ENCODE peak calls at places on chromosomes 3 and 15, in eight cellular contexts. M, A, Z, B, N, H, T and I are unnamed samples.

GRCh38 chr3:119809249-119810017 is 27.5 kb downstream of the NR1I2 start:
- DNase-seq in M (no peak), A (no peak), Z (no peak), B (no peak), N (no peak), H (no peak), T (peak), I (peak)

GRCh38 chr3:157115069-157116006 is 44.6 kb downstream of the CCNL1 start:
- DNase-seq in M (no peak), A (no peak), Z (no peak), B (no peak), N (no peak), H (peak), T (no peak), I (no peak)

GRCh38 chr3:127734754-127735473 is 62.2 kb downstream of the ABTB1 start:
- DNase-seq in M (peak), A (peak), Z (no peak), B (no peak), N (no peak), H (no peak), T (peak), I (no peak)

GRCh38 chr3:105436687-105437086 is 70.0 kb downstream of the ALCAM start:
- DNase-seq in M (no peak), A (no peak), Z (no peak), B (no peak), N (no peak), H (no peak), T (no peak), I (no peak)

GRCh38 chr3:73490453-73491311 is 134.1 kb downstream of the PDZRN3 start:
- DNase-seq in M (no peak), A (peak), Z (no peak), B (no peak), N (no peak), H (peak), T (no peak), I (no peak)

GRCh38 chr3:49358217-49358883 is at the start of gene GPX1:
- DNase-seq in M (peak), A (peak), Z (peak), B (peak), N (peak), H (peak), T (peak), I (peak)

GRCh38 chr15:66923438-66923881 is 141.9 kb upstream of the SMAD3 start:
- DNase-seq in M (no peak), A (no peak), Z (peak), B (no peak), N (no peak), H (peak), T (peak), I (no peak)

GRCh38 chr3:180048108-180048507 is 11.4 kb upstream of the PEX5L start:
- DNase-seq in M (no peak), A (no peak), Z (no peak), B (no peak), N (no peak), H (no peak), T (peak), I (peak)

GRCh38 chr15:39721893-39722292 is 60.7 kb downstream of the FSIP1 start:
- DNase-seq in M (no peak), A (no peak), Z (no peak), B (no peak), N (no peak), H (no peak), T (no peak), I (no peak)

GRCh38 chr15:57580866-57581265 is 10.8 kb upstream of the MYZAP start:
- DNase-seq in M (no peak), A (no peak), Z (peak), B (no peak), N (no peak), H (no peak), T (no peak), I (no peak)

GRCh38 chr3:66722675-66723074 is 221.9 kb upstream of the LRIG1 start:
- DNase-seq in M (peak), A (peak), Z (peak), B (no peak), N (no peak), H (no peak), T (no peak), I (no peak)

GRCh38 chr15:35495075-35495474 is 50.9 kb downstream of the DPH6 start:
- DNase-seq in M (no peak), A (no peak), Z (no peak), B (no peak), N (no peak), H (no peak), T (no peak), I (no peak)

GRCh38 chr3:185397676-185398075 is 34.7 kb downstream of the MAP3K13 start:
- DNase-seq in M (no peak), A (no peak), Z (no peak), B (no peak), N (peak), H (peak), T (no peak), I (no peak)

GRCh38 chr3:159928692-159929091 is 59.9 kb upstream of the IL12A start:
- DNase-seq in M (no peak), A (no peak), Z (no peak), B (no peak), N (no peak), H (no peak), T (no peak), I (no peak)

GRCh38 chr3:27357665-27358258 is 11.4 kb downstream of the NEK10 start:
- DNase-seq in M (peak), A (peak), Z (peak), B (no peak), N (no peak), H (peak), T (peak), I (peak)

GRCh38 chr3:141804778-141805639 is 41.8 kb downstream of the GRK7 start:
- DNase-seq in M (no peak), A (no peak), Z (no peak), B (no peak), N (no peak), H (no peak), T (no peak), I (no peak)

GRCh38 chr15:84582583-84583157 is 18.1 kb upstream of the ZSCAN2 start:
- DNase-seq in M (no peak), A (no peak), Z (no peak), B (no peak), N (no peak), H (no peak), T (no peak), I (no peak)

GRCh38 chr15:74725845-74726773 is 781 bp upstream of the CYP1A1 start:
- DNase-seq in M (peak), A (no peak), Z (peak), B (no peak), N (no peak), H (peak), T (peak), I (no peak)

GRCh38 chr3:61783993-61784718 is 222.8 kb downstream of the PTPRG start:
- DNase-seq in M (no peak), A (no peak), Z (no peak), B (no peak), N (no peak), H (no peak), T (no peak), I (no peak)

GRCh38 chr15:71055461-71055860 is 59.8 kb upstream of the THSD4 start:
- DNase-seq in M (no peak), A (no peak), Z (no peak), B (no peak), N (no peak), H (no peak), T (no peak), I (no peak)

GRCh38 chr3:136802481-136802996 is 16.4 kb upstream of the SLC35G2 start:
- DNase-seq in M (no peak), A (no peak), Z (no peak), B (no peak), N (no peak), H (peak), T (peak), I (no peak)

GRCh38 chr3:129312671-129313414 is 34.2 kb downstream of the HMCES start:
- DNase-seq in M (no peak), A (peak), Z (no peak), B (no peak), N (no peak), H (no peak), T (no peak), I (no peak)

GRCh38 chr3:80734955-80735354 is 967.2 kb upstream of the ROBO1 start:
- DNase-seq in M (no peak), A (no peak), Z (no peak), B (no peak), N (no peak), H (no peak), T (no peak), I (no peak)

GRCh38 chr3:195178124-195178910 is 92.6 kb downstream of the XXYLT1 start:
- DNase-seq in M (no peak), A (no peak), Z (no peak), B (no peak), N (no peak), H (no peak), T (no peak), I (no peak)

GRCh38 chr3:177263615-177264365 is 66.5 kb upstream of the TBL1XR1 start:
- DNase-seq in M (no peak), A (no peak), Z (no peak), B (peak), N (no peak), H (no peak), T (no peak), I (no peak)

GRCh38 chr3:56622381-56622780 is 60.7 kb downstream of the TASOR start:
- DNase-seq in M (no peak), A (no peak), Z (no peak), B (no peak), N (no peak), H (no peak), T (no peak), I (no peak)

GRCh38 chr3:33131328-33132018 is 17.7 kb downstream of the CRTAP start:
- DNase-seq in M (no peak), A (no peak), Z (no peak), B (no peak), N (no peak), H (peak), T (peak), I (no peak)

GRCh38 chr15:82972990-82973389 is 13.0 kb upstream of the RAMAC start:
- DNase-seq in M (no peak), A (no peak), Z (no peak), B (no peak), N (no peak), H (no peak), T (no peak), I (no peak)

GRCh38 chr3:158765518-158766205 is 33.4 kb upstream of the RARRES1 start:
- DNase-seq in M (no peak), A (no peak), Z (no peak), B (no peak), N (no peak), H (no peak), T (no peak), I (no peak)

GRCh38 chr3:129936757-129937156 is 37.8 kb upstream of the TRH start:
- DNase-seq in M (no peak), A (no peak), Z (peak), B (peak), N (no peak), H (no peak), T (no peak), I (peak)

GRCh38 chr15:93089855-93090305 is 869 bp upstream of the RGMA start:
- DNase-seq in M (peak), A (no peak), Z (no peak), B (no peak), N (no peak), H (peak), T (no peak), I (no peak)

GRCh38 chr15:88624156-88624970 is 3.2 kb downstream of the AEN start:
- DNase-seq in M (no peak), A (no peak), Z (no peak), B (no peak), N (no peak), H (peak), T (peak), I (peak)

GRCh38 chr3:115040673-115041286 is 106.3 kb downstream of the ZBTB20 start:
- DNase-seq in M (peak), A (no peak), Z (peak), B (no peak), N (no peak), H (peak), T (peak), I (no peak)

GRCh38 chr3:123511084-123511483 is 62.2 kb upstream of the ADCY5 start:
- DNase-seq in M (no peak), A (no peak), Z (no peak), B (no peak), N (no peak), H (no peak), T (no peak), I (no peak)

GRCh38 chr3:67998222-67998760 is 343.9 kb upstream of the SUCLG2 start:
- DNase-seq in M (no peak), A (no peak), Z (no peak), B (no peak), N (no peak), H (no peak), T (no peak), I (no peak)

GRCh38 chr3:61771976-61772375 is 210.6 kb downstream of the PTPRG start:
- DNase-seq in M (no peak), A (no peak), Z (no peak), B (no peak), N (no peak), H (no peak), T (no peak), I (no peak)

GRCh38 chr3:12471228-12471627 is 13.1 kb upstream of the TSEN2 start:
- DNase-seq in M (no peak), A (no peak), Z (peak), B (no peak), N (no peak), H (no peak), T (peak), I (no peak)
- TF ChIP-seq CTCF in M (no peak), A (no peak), Z (peak), B (no peak), N (no peak), H (no peak), T (no peak), I (peak)

GRCh38 chr15:69794643-69795461 is 302.9 kb downstream of the TLE3 start:
- DNase-seq in M (peak), A (no peak), Z (no peak), B (peak), N (no peak), H (peak), T (no peak), I (no peak)
- H3K4me3 ChIP-seq in M (no peak), A (no peak), Z (no peak), B (no peak), N (no peak), H (no peak), T (no peak), I (no peak)

GRCh38 chr3:196492080-196492479 is 11.5 kb downstream of the RNF168 start:
- DNase-seq in M (no peak), A (no peak), Z (no peak), B (no peak), N (no peak), H (no peak), T (no peak), I (no peak)

GRCh38 chr3:196489747-196490146 is 13.8 kb downstream of the RNF168 start:
- DNase-seq in M (no peak), A (no peak), Z (no peak), B (no peak), N (no peak), H (no peak), T (no peak), I (no peak)

DNA sequence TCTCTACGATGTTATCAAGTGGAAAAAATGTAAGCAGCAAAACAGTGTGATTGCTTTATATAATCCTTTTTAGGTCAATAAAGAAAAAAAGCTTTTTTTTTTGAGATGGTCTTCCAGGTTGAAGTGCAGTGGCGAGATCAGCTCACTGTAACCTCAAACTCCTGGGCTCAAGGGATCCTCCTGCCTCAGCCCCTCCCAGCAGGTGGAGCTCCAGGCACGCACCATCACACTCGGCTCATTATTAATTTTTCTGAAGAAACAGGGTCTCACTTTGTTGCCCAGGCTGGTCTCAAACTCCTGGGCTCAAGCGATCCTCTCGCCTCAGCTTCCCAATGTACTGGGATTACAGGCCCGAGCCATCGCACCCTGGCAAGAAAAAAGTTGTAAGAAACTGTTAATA is 17.3 kb downstream of the RNF168 start:
- DNase-seq in M (no peak), A (no peak), Z (no peak), B (no peak), N (no peak), H (no peak), T (no peak), I (no peak)
- TF ChIP-seq CTCF in M (no peak), A (no peak), Z (no peak), B (peak), N (no peak), H (peak), T (no peak), I (peak)

GRCh38 chr3:20190991-20191390 is 5.0 kb upstream of the SGO1 start:
- DNase-seq in M (no peak), A (no peak), Z (no peak), B (no peak), N (no peak), H (no peak), T (no peak), I (no peak)

GRCh38 chr3:20185733-20186599 is at the start of gene SGO1:
- DNase-seq in M (peak), A (peak), Z (peak), B (peak), N (peak), H (peak), T (peak), I (peak)

GRCh38 chr3:20182206-20182605 is 3.8 kb downstream of the SGO1 start:
- DNase-seq in M (no peak), A (no peak), Z (no peak), B (no peak), N (no peak), H (no peak), T (no peak), I (no peak)

GRCh38 chr3:20185364-20185732 is 658 bp downstream of the SGO1 start:
- DNase-seq in M (no peak), A (no peak), Z (no peak), B (no peak), N (no peak), H (peak), T (peak), I (peak)

GRCh38 chr3:20186600-20187004 is 596 bp upstream of the SGO1 start:
- DNase-seq in M (no peak), A (no peak), Z (no peak), B (no peak), N (no peak), H (no peak), T (no peak), I (no peak)
- H3K4me3 ChIP-seq in M (peak), A (peak), Z (peak), B (peak), N (peak), H (peak), T (peak), I (peak)

GRCh38 chr3:131401978-131402377 is 20.4 kb downstream of the NUDT16 start:
- DNase-seq in M (no peak), A (no peak), Z (no peak), B (no peak), N (no peak), H (no peak), T (no peak), I (no peak)
- TF ChIP-seq CTCF in M (no peak), A (no peak), Z (no peak), B (no peak), N (no peak), H (no peak), T (no peak), I (no peak)

GRCh38 chr3:41598804-41599481 is 363.0 kb downstream of the ULK4 start:
- DNase-seq in M (no peak), A (no peak), Z (no peak), B (no peak), N (no peak), H (no peak), T (no peak), I (no peak)
- H3K4me3 ChIP-seq in M (no peak), A (no peak), Z (no peak), B (no peak), N (no peak), H (no peak), T (no peak), I (no peak)

DNA sequence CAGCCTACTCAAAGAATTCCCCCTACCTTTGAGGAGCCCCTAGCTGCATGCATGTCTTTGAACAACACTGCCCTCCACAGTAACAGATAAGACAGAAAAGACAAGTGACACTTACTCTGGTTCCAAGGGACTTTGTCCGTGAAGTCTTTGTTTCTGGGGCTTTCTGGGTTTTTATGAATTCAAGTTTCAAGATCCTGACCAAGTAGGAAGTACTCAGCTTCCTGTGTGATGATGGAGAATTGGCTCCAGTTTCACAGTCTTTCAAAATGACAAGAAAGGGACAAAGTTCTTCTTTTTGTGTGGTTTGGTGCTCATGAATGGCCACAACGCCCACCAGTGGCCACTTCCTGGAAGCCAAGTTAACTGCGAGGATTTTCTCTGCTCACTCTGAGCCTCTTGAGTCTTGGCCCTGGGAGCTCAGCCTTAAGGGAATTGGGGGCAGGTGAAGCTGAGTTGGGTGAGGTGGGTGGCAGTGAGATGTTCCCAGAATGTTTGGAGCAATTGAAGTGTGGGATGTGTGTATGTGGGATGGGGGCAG is at the start of gene CCR1:
- DNase-seq in M (peak), A (peak), Z (peak), B (no peak), N (no peak), H (peak), T (peak), I (peak)
- TF ChIP-seq CTCF in M (no peak), A (peak), Z (peak), B (no peak), N (peak), H (peak), T (peak), I (peak)

GRCh38 chr3:46628980-46629379 is 16.7 kb downstream of the FAM240A start:
- DNase-seq in M (peak), A (no peak), Z (peak), B (peak), N (no peak), H (no peak), T (no peak), I (no peak)

GRCh38 chr3:46632792-46633191 is 20.5 kb downstream of the FAM240A start:
- DNase-seq in M (no peak), A (no peak), Z (no peak), B (no peak), N (no peak), H (no peak), T (no peak), I (no peak)

GRCh38 chr3:46626039-46626438 is 13.7 kb downstream of the FAM240A start:
- DNase-seq in M (no peak), A (no peak), Z (peak), B (peak), N (no peak), H (no peak), T (no peak), I (no peak)

GRCh38 chr3:46627078-46627477 is 14.8 kb downstream of the FAM240A start:
- DNase-seq in M (no peak), A (no peak), Z (no peak), B (no peak), N (no peak), H (no peak), T (no peak), I (no peak)

DNA sequence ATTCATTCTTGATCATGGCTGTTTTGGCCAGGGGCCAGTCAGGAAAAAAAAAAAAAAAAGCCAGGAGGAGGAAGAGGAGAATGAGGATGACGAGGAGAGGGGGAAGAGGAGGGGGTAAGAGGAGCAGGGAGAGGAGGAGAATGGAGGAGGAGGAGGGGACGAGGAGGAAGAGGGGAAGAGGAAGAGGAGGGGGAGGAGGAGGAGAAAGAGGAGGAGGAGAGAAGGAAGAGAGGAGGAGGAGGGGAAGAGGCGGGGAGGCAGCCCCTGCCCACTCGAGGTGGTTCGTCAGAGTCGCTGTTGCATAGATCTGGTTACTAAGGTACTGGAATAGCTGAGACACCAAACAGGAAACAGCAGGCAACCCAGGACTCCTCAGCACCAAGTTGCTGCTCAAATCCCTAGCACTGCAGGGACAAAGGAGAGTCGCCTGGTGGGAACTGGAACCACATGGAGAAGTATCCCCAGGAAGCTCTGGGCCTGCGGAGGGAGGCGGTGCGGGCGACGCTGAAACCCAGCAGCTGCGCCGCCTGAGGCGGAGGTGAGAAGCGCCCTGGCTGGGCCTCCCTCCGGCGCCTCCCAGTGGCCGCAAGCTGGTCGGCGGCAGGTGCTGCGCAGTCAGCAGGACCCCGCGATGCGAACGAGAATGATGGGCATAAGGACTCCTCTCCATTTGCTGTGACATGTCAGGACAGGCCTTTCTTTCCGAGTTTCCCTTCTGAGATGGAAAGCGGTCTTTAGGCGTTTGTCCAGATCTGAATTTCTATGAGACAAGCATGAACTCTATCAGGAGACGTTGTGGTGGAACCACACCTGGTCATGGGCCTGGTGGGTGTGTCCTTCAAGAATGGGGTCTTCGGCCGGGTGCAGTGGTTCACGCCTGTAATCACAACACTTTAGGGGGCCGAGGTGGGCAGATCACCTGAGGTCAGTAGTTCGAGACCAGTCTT is 17.5 kb downstream of the FAM240A start:
- DNase-seq in M (peak), A (peak), Z (peak), B (peak), N (peak), H (peak), T (peak), I (peak)
- H3K4me3 ChIP-seq in M (peak), A (peak), Z (no peak), B (no peak), N (peak), H (no peak), T (no peak), I (no peak)